ENCODE peak calls at places on chromosomes 7 and 10, in four cellular contexts. One of them, this sample, is unnamed.

GRCh38 chr7:152909683-152910544 is 150.4 kb downstream of the ACTR3B start:
- DNase-seq in astrocyte: no peak
- DNase-seq in foreskin fibroblast: no peak
- DNase-seq in H1: no peak
- DNase-seq in this sample: no peak

GRCh38 chr7:44914992-44915607 is 29.8 kb upstream of the PURB start:
- DNase-seq in astrocyte: no peak
- DNase-seq in foreskin fibroblast: no peak
- DNase-seq in H1: no peak
- DNase-seq in this sample: no peak

GRCh38 chr10:84008878-84009277 is 130.4 kb upstream of the GHITM start:
- DNase-seq in astrocyte: no peak
- DNase-seq in foreskin fibroblast: no peak
- DNase-seq in H1: peak; percentile 84
- DNase-seq in this sample: no peak

GRCh38 chr10:48332871-48333216 is 26.4 kb downstream of the MAPK8 start:
- DNase-seq in astrocyte: no peak
- DNase-seq in foreskin fibroblast: no peak
- DNase-seq in H1: no peak
- DNase-seq in this sample: no peak

GRCh38 chr10:103812431-103812830 is 42.9 kb downstream of the SH3PXD2A start:
- DNase-seq in astrocyte: no peak
- DNase-seq in foreskin fibroblast: no peak
- DNase-seq in H1: no peak
- DNase-seq in this sample: no peak

GRCh38 chr10:66822801-66823200 is 103.0 kb upstream of the LRRTM3 start:
- DNase-seq in astrocyte: no peak
- DNase-seq in foreskin fibroblast: no peak
- DNase-seq in H1: peak; percentile 50
- DNase-seq in this sample: no peak

GRCh38 chr10:49534670-49535381 is 4.1 kb downstream of the ERCC6 start:
- DNase-seq in astrocyte: peak; percentile 77
- DNase-seq in foreskin fibroblast: peak; percentile 91
- DNase-seq in H1: no peak
- DNase-seq in this sample: no peak

GRCh38 chr7:18087031-18087686 is 59.5 kb upstream of the PRPS1L1 start:
- DNase-seq in astrocyte: peak; percentile 15
- DNase-seq in foreskin fibroblast: peak; percentile 34
- DNase-seq in H1: peak; percentile 70
- DNase-seq in this sample: no peak

GRCh38 chr7:100506356-100506930 is 22.7 kb downstream of the NYAP1 start:
- DNase-seq in astrocyte: no peak
- DNase-seq in foreskin fibroblast: no peak
- DNase-seq in H1: no peak
- DNase-seq in this sample: no peak

GRCh38 chr10:122407375-122408125 is 33.0 kb downstream of the PLEKHA1 start:
- DNase-seq in astrocyte: peak; percentile 13
- DNase-seq in foreskin fibroblast: peak; percentile 82
- DNase-seq in H1: no peak
- DNase-seq in this sample: no peak
- H3K4me3 ChIP-seq in astrocyte: no peak overlapping the region
- H3K4me3 ChIP-seq in foreskin fibroblast: no peak overlapping the region
- H3K4me3 ChIP-seq in H1: no peak overlapping the region
- H3K4me3 ChIP-seq in this sample: no peak overlapping the region

GRCh38 chr7:12729112-12729511 is 41.7 kb downstream of the ARL4A start:
- DNase-seq in astrocyte: peak; percentile 42
- DNase-seq in foreskin fibroblast: peak; percentile 70
- DNase-seq in H1: peak; percentile 57
- DNase-seq in this sample: no peak

GRCh38 chr7:12730523-12730922 is 43.1 kb downstream of the ARL4A start:
- DNase-seq in astrocyte: no peak
- DNase-seq in foreskin fibroblast: no peak
- DNase-seq in H1: no peak
- DNase-seq in this sample: no peak

GRCh38 chr7:12726908-12727307 is 39.5 kb downstream of the ARL4A start:
- DNase-seq in astrocyte: no peak
- DNase-seq in foreskin fibroblast: no peak
- DNase-seq in H1: no peak
- DNase-seq in this sample: no peak

GRCh38 chr7:12727455-12728191 is 40.2 kb downstream of the ARL4A start:
- DNase-seq in astrocyte: no peak
- DNase-seq in foreskin fibroblast: no peak
- DNase-seq in H1: no peak
- DNase-seq in this sample: no peak

GRCh38 chr7:12728192-12728538 is 40.7 kb downstream of the ARL4A start:
- DNase-seq in astrocyte: no peak
- DNase-seq in foreskin fibroblast: no peak
- DNase-seq in H1: no peak
- DNase-seq in this sample: no peak
- H3K4me3 ChIP-seq in astrocyte: no peak overlapping the region
- H3K4me3 ChIP-seq in foreskin fibroblast: no peak overlapping the region
- H3K4me3 ChIP-seq in H1: no peak overlapping the region
- H3K4me3 ChIP-seq in this sample: no peak overlapping the region

DNA sequence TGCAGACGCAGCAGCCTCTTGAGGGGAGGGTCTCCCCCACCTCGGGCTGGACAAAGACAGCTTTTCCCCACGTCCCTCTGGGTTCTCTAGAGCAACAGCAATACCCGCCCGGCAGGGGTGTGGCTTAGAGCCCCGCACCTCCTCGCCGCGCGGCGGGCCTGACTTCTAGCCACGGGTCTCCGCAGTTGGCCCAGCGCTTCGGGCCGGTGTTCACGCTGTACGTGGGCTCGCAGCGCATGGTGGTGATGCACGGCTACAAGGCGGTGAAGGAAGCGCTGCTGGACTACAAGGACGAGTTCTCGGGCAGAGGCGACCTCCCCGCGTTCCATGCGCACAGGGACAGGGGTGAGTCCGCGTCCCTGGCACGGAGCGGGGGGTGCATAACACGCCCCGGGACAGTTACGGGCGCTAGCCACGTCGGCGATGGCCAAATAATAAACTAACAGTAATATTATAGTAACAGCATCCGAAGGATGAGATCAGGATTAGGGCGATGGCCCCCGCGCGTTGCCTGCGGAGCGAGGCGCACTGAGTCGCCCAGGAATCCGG is 1.2 kb downstream of the CYP2E1 start:
- DNase-seq in astrocyte: no peak
- DNase-seq in foreskin fibroblast: peak; percentile 14
- DNase-seq in H1: no peak
- DNase-seq in this sample: no peak
- H3K4me3 ChIP-seq in astrocyte: no peak overlapping the region
- H3K4me3 ChIP-seq in foreskin fibroblast: no peak overlapping the region
- H3K4me3 ChIP-seq in H1: no peak overlapping the region
- H3K4me3 ChIP-seq in this sample: peak overlapping the region; percentile 41

GRCh38 chr10:132409667-132410028 is 12.6 kb downstream of the PWWP2B start:
- DNase-seq in astrocyte: no peak
- DNase-seq in foreskin fibroblast: no peak
- DNase-seq in H1: no peak
- DNase-seq in this sample: no peak

GRCh38 chr10:132407243-132407746 is 10.3 kb downstream of the PWWP2B start:
- DNase-seq in astrocyte: no peak
- DNase-seq in foreskin fibroblast: no peak
- DNase-seq in H1: no peak
- DNase-seq in this sample: no peak

GRCh38 chr10:132408823-132409666 is 12.0 kb downstream of the PWWP2B start:
- DNase-seq in astrocyte: no peak
- DNase-seq in foreskin fibroblast: no peak
- DNase-seq in H1: no peak
- DNase-seq in this sample: no peak

GRCh38 chr10:132407846-132408278 is 10.9 kb downstream of the PWWP2B start:
- DNase-seq in astrocyte: no peak
- DNase-seq in foreskin fibroblast: peak; percentile 72
- DNase-seq in H1: peak; percentile 91
- DNase-seq in this sample: no peak

DNA sequence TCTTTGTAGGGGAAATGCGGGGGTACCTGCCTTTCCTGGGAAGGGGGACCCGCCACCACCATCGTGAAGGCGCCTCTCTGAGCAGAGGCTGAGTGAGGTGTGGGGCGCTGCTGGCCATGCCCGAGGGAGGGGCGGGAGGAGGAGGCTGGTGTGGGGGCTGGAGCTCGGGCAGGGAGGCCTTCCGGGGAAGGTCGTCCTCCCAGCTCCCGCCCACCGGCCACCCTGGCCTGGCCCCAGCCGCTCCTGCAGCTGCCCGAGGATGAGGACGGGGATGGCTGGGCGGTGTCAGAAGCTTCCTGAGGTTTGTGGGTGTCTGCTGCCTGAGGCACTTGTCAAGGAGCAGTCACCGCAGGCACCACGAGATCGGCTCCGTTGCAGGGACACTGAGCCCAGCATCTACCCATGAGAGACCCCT is 11.4 kb downstream of the PWWP2B start:
- DNase-seq in astrocyte: no peak
- DNase-seq in foreskin fibroblast: no peak
- DNase-seq in H1: no peak
- DNase-seq in this sample: no peak
- H3K4me3 ChIP-seq in astrocyte: no peak overlapping the region
- H3K4me3 ChIP-seq in foreskin fibroblast: no peak overlapping the region
- H3K4me3 ChIP-seq in H1: peak overlapping the region; percentile 7
- H3K4me3 ChIP-seq in this sample: no peak overlapping the region

GRCh38 chr7:5296627-5297226 is 14.0 kb downstream of the SLC29A4 start:
- DNase-seq in astrocyte: no peak
- DNase-seq in foreskin fibroblast: no peak
- DNase-seq in H1: peak; percentile 95
- DNase-seq in this sample: no peak
- H3K4me3 ChIP-seq in astrocyte: no peak overlapping the region
- H3K4me3 ChIP-seq in foreskin fibroblast: no peak overlapping the region
- H3K4me3 ChIP-seq in H1: no peak overlapping the region
- H3K4me3 ChIP-seq in this sample: no peak overlapping the region

GRCh38 chr10:6578221-6579192 is 1.6 kb downstream of the PRKCQ start:
- DNase-seq in astrocyte: no peak
- DNase-seq in foreskin fibroblast: no peak
- DNase-seq in H1: no peak
- DNase-seq in this sample: no peak
- H3K4me3 ChIP-seq in astrocyte: no peak overlapping the region
- H3K4me3 ChIP-seq in foreskin fibroblast: no peak overlapping the region
- H3K4me3 ChIP-seq in H1: peak overlapping the region; percentile 6
- H3K4me3 ChIP-seq in this sample: no peak overlapping the region